ENCODE peak calls at places on chromosomes 3 and 15, in four cellular contexts. One of them, this sample, is unnamed.

GRCh38 chr15:67839358-67839928 is 402 bp downstream of the RNU6-1 start:
- DNase-seq in stromal cell of bone marrow: no peak
- DNase-seq in stimulated activated CD4-positive, alpha-beta T cell treated with anti-CD3 and anti-CD28 coated beads, Interleukin-4, amount 100 ng/mL, for 1 hour: no peak
- DNase-seq in activated CD4-positive, alpha-beta T cell treated with anti-CD3 and anti-CD28 coated beads for 24 hours: no peak
- DNase-seq in this sample: no peak

GRCh38 chr15:70955151-70955550 is 62.5 kb downstream of the LRRC49 start:
- DNase-seq in stromal cell of bone marrow: no peak
- DNase-seq in stimulated activated CD4-positive, alpha-beta T cell treated with anti-CD3 and anti-CD28 coated beads, Interleukin-4, amount 100 ng/mL, for 1 hour: no peak
- DNase-seq in activated CD4-positive, alpha-beta T cell treated with anti-CD3 and anti-CD28 coated beads for 24 hours: no peak
- DNase-seq in this sample: no peak

GRCh38 chr3:69115731-69116130 is 6.7 kb downstream of the LMOD3 start:
- DNase-seq in stromal cell of bone marrow: no peak
- DNase-seq in activated CD4-positive, alpha-beta T cell treated with anti-CD3 and anti-CD28 coated beads for 24 hours: no peak
- DNase-seq in stimulated activated CD4-positive, alpha-beta T cell treated with anti-CD3 and anti-CD28 coated beads, Interleukin-4, amount 100 ng/mL, for 1 hour: no peak
- DNase-seq in this sample: no peak

GRCh38 chr3:30693470-30694120 is 87.2 kb downstream of the TGFBR2 start:
- DNase-seq in stimulated activated CD4-positive, alpha-beta T cell treated with anti-CD3 and anti-CD28 coated beads, Interleukin-4, amount 100 ng/mL, for 1 hour: no peak
- DNase-seq in stromal cell of bone marrow: peak
- DNase-seq in activated CD4-positive, alpha-beta T cell treated with anti-CD3 and anti-CD28 coated beads for 24 hours: no peak
- DNase-seq in this sample: no peak

GRCh38 chr15:29959384-29960137 is 123.2 kb upstream of the GOLGA8J start:
- DNase-seq in stimulated activated CD4-positive, alpha-beta T cell treated with anti-CD3 and anti-CD28 coated beads, Interleukin-4, amount 100 ng/mL, for 1 hour: no peak
- DNase-seq in stromal cell of bone marrow: no peak
- DNase-seq in activated CD4-positive, alpha-beta T cell treated with anti-CD3 and anti-CD28 coated beads for 24 hours: no peak
- DNase-seq in this sample: no peak

GRCh38 chr15:69160976-69161877 is 792 bp downstream of the GLCE start:
- DNase-seq in stimulated activated CD4-positive, alpha-beta T cell treated with anti-CD3 and anti-CD28 coated beads, Interleukin-4, amount 100 ng/mL, for 1 hour: peak
- DNase-seq in stromal cell of bone marrow: peak
- DNase-seq in activated CD4-positive, alpha-beta T cell treated with anti-CD3 and anti-CD28 coated beads for 24 hours: peak
- DNase-seq in this sample: peak

GRCh38 chr15:40246496-40247275 is 7.8 kb downstream of the PAK6 start:
- DNase-seq in stimulated activated CD4-positive, alpha-beta T cell treated with anti-CD3 and anti-CD28 coated beads, Interleukin-4, amount 100 ng/mL, for 1 hour: no peak
- DNase-seq in stromal cell of bone marrow: no peak
- DNase-seq in activated CD4-positive, alpha-beta T cell treated with anti-CD3 and anti-CD28 coated beads for 24 hours: no peak
- DNase-seq in this sample: peak

GRCh38 chr15:55250392-55250791 is 39.2 kb downstream of the RAB27A start:
- DNase-seq in activated CD4-positive, alpha-beta T cell treated with anti-CD3 and anti-CD28 coated beads for 24 hours: no peak
- DNase-seq in stromal cell of bone marrow: peak
- DNase-seq in stimulated activated CD4-positive, alpha-beta T cell treated with anti-CD3 and anti-CD28 coated beads, Interleukin-4, amount 100 ng/mL, for 1 hour: no peak
- DNase-seq in this sample: no peak

GRCh38 chr3:136263251-136263650 is 13.1 kb downstream of the PCCB start:
- DNase-seq in stromal cell of bone marrow: no peak
- DNase-seq in stimulated activated CD4-positive, alpha-beta T cell treated with anti-CD3 and anti-CD28 coated beads, Interleukin-4, amount 100 ng/mL, for 1 hour: no peak
- DNase-seq in activated CD4-positive, alpha-beta T cell treated with anti-CD3 and anti-CD28 coated beads for 24 hours: no peak
- DNase-seq in this sample: no peak

GRCh38 chr3:64621726-64622400 is 65.9 kb downstream of the ADAMTS9 start:
- DNase-seq in activated CD4-positive, alpha-beta T cell treated with anti-CD3 and anti-CD28 coated beads for 24 hours: no peak
- DNase-seq in stimulated activated CD4-positive, alpha-beta T cell treated with anti-CD3 and anti-CD28 coated beads, Interleukin-4, amount 100 ng/mL, for 1 hour: no peak
- DNase-seq in stromal cell of bone marrow: no peak
- DNase-seq in this sample: no peak

GRCh38 chr3:193010191-193010590 is 92.5 kb upstream of the MB21D2 start:
- DNase-seq in activated CD4-positive, alpha-beta T cell treated with anti-CD3 and anti-CD28 coated beads for 24 hours: no peak
- DNase-seq in stimulated activated CD4-positive, alpha-beta T cell treated with anti-CD3 and anti-CD28 coated beads, Interleukin-4, amount 100 ng/mL, for 1 hour: no peak
- DNase-seq in stromal cell of bone marrow: no peak
- DNase-seq in this sample: no peak

GRCh38 chr3:49929333-49930240 is at the start of gene MON1A:
- DNase-seq in stimulated activated CD4-positive, alpha-beta T cell treated with anti-CD3 and anti-CD28 coated beads, Interleukin-4, amount 100 ng/mL, for 1 hour: peak
- DNase-seq in stromal cell of bone marrow: peak
- DNase-seq in activated CD4-positive, alpha-beta T cell treated with anti-CD3 and anti-CD28 coated beads for 24 hours: peak
- DNase-seq in this sample: peak

GRCh38 chr15:77457619-77458265 is 37.1 kb downstream of the HMG20A start:
- DNase-seq in stromal cell of bone marrow: no peak
- DNase-seq in activated CD4-positive, alpha-beta T cell treated with anti-CD3 and anti-CD28 coated beads for 24 hours: no peak
- DNase-seq in stimulated activated CD4-positive, alpha-beta T cell treated with anti-CD3 and anti-CD28 coated beads, Interleukin-4, amount 100 ng/mL, for 1 hour: no peak
- DNase-seq in this sample: no peak

GRCh38 chr15:45855907-45856579 is 221.2 kb downstream of the SQOR start:
- DNase-seq in stimulated activated CD4-positive, alpha-beta T cell treated with anti-CD3 and anti-CD28 coated beads, Interleukin-4, amount 100 ng/mL, for 1 hour: no peak
- DNase-seq in stromal cell of bone marrow: no peak
- DNase-seq in activated CD4-positive, alpha-beta T cell treated with anti-CD3 and anti-CD28 coated beads for 24 hours: no peak
- DNase-seq in this sample: no peak

This sample was measured in chondrocyte.